ENCODE peak calls at places on chromosomes 12 and 14, in four cellular contexts. W is cardiac fibroblast, Q is upper lobe of left lung, Y is left lung. K is an unnamed sample.
A peak's percentile ranks its signal among the peaks of the same experiment; 100 is the strongest.

GRCh38 chr12:51820721-51821422 is 27.6 kb downstream of the FIGNL2 start:
- DNase-seq in W (peak; percentile 45), Q (peak; percentile 95), Y (peak; percentile 63), K (no peak)

GRCh38 chr12:118850244-118850825 is 131.0 kb upstream of the SRRM4 start:
- DNase-seq in W (no peak), Q (no peak), Y (no peak), K (no peak)

GRCh38 chr12:89345376-89345775 is 6.9 kb downstream of the DUSP6 start:
- DNase-seq in W (no peak), Q (no peak), Y (no peak), K (no peak)

GRCh38 chr14:71574976-71575375 is 357.3 kb upstream of the RGS6 start:
- DNase-seq in W (peak; percentile 90), Q (no peak), Y (no peak), K (no peak)

GRCh38 chr12:68336754-68337343 is 4.7 kb upstream of the MDM1 start:
- DNase-seq in W (no peak), Q (no peak), Y (no peak), K (no peak)

GRCh38 chr12:19707948-19708409 is 268.7 kb downstream of the AEBP2 start:
- DNase-seq in W (no peak), Q (no peak), Y (no peak), K (no peak)

GRCh38 chr12:41510470-41510869 is 322.4 kb downstream of the PDZRN4 start:
- DNase-seq in W (no peak), Q (no peak), Y (no peak), K (no peak)

GRCh38 chr12:5694759-5695409 is 250.2 kb downstream of the ANO2 start:
- DNase-seq in W (no peak), Q (no peak), Y (no peak), K (no peak)

GRCh38 chr14:72617391-72618011 is 276.4 kb downstream of the DPF3 start:
- DNase-seq in W (peak; percentile 33), Q (no peak), Y (no peak), K (no peak)

GRCh38 chr12:125254856-125255255 is 189.6 kb downstream of the AACS start:
- DNase-seq in W (no peak), Q (no peak), Y (no peak), K (no peak)

GRCh38 chr14:91413547-91414474 is 3.8 kb downstream of the CCDC88C start:
- DNase-seq in W (no peak), Q (no peak), Y (peak; percentile 83), K (no peak)

GRCh38 chr12:712172-712863 is 40.1 kb upstream of the WNK1 start:
- DNase-seq in W (peak; percentile 19), Q (no peak), Y (no peak), K (no peak)

GRCh38 chr12:3061129-3061857 is 15.9 kb upstream of the TSPAN9 start:
- DNase-seq in W (peak; percentile 46), Q (no peak), Y (no peak), K (no peak)

GRCh38 chr14:22882529-22883190 is 362 bp upstream of the REM2 start:
- DNase-seq in W (peak; percentile 39), Q (no peak), Y (no peak), K (no peak)

GRCh38 chr14:65164068-65164824 is 61.9 kb upstream of the MAX start:
- DNase-seq in W (peak; percentile 69), Q (no peak), Y (no peak), K (no peak)

GRCh38 chr14:60981626-60982455 is 796 bp downstream of the SLC38A6 start:
- DNase-seq in W (peak; percentile 90), Q (no peak), Y (no peak), K (no peak)

GRCh38 chr14:63287661-63288483 is 30.9 kb downstream of the GPHB5 start:
- DNase-seq in W (no peak), Q (no peak), Y (no peak), K (no peak)

GRCh38 chr12:68776976-68777610 is 30.9 kb upstream of the MDM2 start:
- DNase-seq in W (no peak), Q (no peak), Y (no peak), K (no peak)

GRCh38 chr12:68871899-68872298 is 61.1 kb downstream of the CPM start:
- DNase-seq in W (peak; percentile 41), Q (no peak), Y (no peak), K (no peak)

GRCh38 chr12:64385468-64385867 is 5.1 kb downstream of the C12orf56 start:
- DNase-seq in W (no peak), Q (no peak), Y (no peak), K (no peak)

GRCh38 chr14:85444685-85445084 is 85.3 kb upstream of the FLRT2 start:
- DNase-seq in W (peak; percentile 75), Q (no peak), Y (peak; percentile 34), K (no peak)

GRCh38 chr12:30753233-30753632 is 1.5 kb downstream of the CAPRIN2 start:
- DNase-seq in W (peak; percentile 63), Q (no peak), Y (no peak), K (no peak)

GRCh38 chr12:67811437-67812361 is 163.2 kb downstream of the DYRK2 start:
- DNase-seq in W (peak; percentile 23), Q (no peak), Y (no peak), K (no peak)

GRCh38 chr12:116797885-116798284 is 59.8 kb downstream of the RNFT2 start:
- DNase-seq in W (no peak), Q (no peak), Y (no peak), K (no peak)

GRCh38 chr14:39102265-39102968 is 618 bp downstream of the SEC23A start:
- DNase-seq in W (peak; percentile 52), Q (no peak), Y (no peak), K (no peak)

GRCh38 chr12:69342407-69342806 is 5.8 kb upstream of the LYZ start:
- DNase-seq in W (no peak), Q (no peak), Y (no peak), K (no peak)

GRCh38 chr12:90023207-90023870 is 314.7 kb upstream of the ATP2B1 start:
- DNase-seq in W (no peak), Q (no peak), Y (no peak), K (no peak)

GRCh38 chr12:57268264-57268663 is 17.3 kb upstream of the STAC3 start:
- DNase-seq in W (no peak), Q (no peak), Y (no peak), K (no peak)

GRCh38 chr14:50059773-50060629 is 56.4 kb downstream of the VCPKMT start:
- DNase-seq in W (no peak), Q (no peak), Y (no peak), K (no peak)

GRCh38 chr14:26598081-26598671 is 343 bp upstream of the NOVA1 start:
- DNase-seq in W (peak; percentile 98), Q (peak; percentile 91), Y (peak; percentile 57), K (peak; percentile 38)

GRCh38 chr14:101119830-101120571 is 216.5 kb upstream of the RTL1 start:
- DNase-seq in W (peak; percentile 5), Q (no peak), Y (peak; percentile 30), K (peak; percentile 18)

GRCh38 chr14:101595887-101596721 is 34.8 kb downstream of the DIO3 start:
- DNase-seq in W (no peak), Q (no peak), Y (no peak), K (no peak)

GRCh38 chr12:114476159-114476558 is 70.2 kb upstream of the TBX5 start:
- DNase-seq in W (peak; percentile 68), Q (no peak), Y (no peak), K (no peak)
- TF ChIP-seq CTCF in W (peak; percentile 41), Q (peak; percentile 32), Y (no peak), K (no peak)

GRCh38 chr14:54902521-54903420 is at the start of gene GCH1:
- DNase-seq in W (peak; percentile 62), Q (peak; percentile 95), Y (peak; percentile 69), K (peak; percentile 53)
- TF ChIP-seq CTCF in W (peak; percentile 35), Q (peak; percentile 66), Y (peak; percentile 26), K (peak; percentile 20)

DNA sequence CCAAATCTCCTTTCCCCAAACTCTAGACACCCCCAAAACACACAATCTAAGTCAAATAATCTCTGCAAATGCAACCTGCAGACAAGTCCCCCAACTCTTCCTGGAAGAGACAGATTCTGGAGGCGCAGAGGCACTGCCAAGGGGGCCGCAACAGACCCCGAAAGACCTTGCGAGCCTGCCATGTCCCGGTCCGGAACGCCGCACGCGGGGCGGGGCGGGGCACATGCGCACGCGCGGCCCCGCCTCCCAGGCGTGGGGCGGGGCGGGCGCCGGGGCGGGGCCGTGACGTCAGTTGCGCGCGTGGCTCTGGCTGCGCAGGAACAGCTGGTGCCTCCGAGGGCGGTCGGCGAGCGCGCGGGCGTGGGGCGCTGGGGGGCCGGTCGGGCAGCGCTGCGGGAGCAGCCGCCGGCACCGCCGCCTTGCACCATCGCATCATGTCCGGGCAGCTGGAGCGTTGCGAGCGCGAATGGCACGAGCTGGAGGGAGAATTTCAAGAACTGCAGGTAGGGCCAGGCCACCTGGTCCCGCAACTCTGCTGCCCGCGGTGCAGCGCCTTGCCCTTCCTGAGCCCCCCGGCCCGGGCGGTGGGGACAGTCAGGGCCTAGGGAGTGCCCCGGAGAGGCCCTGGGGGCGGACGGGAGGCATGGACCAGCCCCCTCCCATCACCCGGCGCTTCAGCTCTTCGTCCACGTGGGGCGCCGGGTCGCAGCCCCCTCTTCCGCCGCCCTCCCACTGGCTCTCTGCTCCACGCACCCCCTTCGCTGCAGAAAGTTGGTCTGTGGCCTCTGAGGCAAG is at the start of gene TMEM120B:
- DNase-seq in W (peak; percentile 78), Q (peak; percentile 98), Y (peak; percentile 87), K (peak; percentile 64)
- TF ChIP-seq CTCF in W (no peak), Q (no peak), Y (no peak), K (no peak)

DNA sequence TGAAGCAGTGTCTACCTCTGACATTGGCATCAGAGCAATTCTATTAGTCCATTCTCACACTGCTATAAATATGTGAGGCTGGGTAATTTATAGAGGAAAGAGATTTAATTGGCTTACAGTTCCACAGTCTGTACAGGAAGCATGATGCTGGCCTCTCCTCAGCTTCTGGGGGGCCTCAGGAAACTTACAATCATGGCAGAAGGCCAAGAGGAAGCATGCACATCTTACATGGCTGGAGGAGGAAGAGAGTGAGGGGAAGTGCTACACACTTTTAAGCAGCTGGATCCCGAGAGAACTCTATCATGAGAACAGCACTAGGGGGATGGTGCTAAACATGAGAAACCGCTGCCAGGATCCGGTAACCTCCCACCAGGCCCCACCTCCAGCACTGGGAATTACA is 25.7 kb upstream of the SEL1L start:
- DNase-seq in W (no peak), Q (no peak), Y (no peak), K (no peak)
- TF ChIP-seq CTCF in W (no peak), Q (no peak), Y (no peak), K (no peak)

DNA sequence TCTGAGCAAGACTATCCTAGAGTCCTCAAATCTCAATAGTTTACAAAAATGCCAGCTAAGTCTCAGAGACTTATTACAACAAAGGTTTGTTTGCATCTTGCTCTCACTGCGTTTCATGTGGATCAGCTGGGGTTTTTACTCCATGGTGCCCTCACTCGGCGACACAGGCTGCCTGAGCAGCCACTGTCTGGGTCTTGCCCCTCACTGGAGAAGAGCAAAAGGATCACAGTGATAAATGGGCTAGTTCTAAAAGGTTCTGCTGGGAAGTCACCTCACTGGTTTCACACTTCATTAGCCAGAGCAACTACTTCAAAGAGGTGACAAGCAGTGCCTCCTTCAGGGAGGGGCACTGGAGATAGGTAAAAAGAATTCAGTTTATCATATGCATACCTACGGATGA is 392.0 kb downstream of the RPL10L start:
- DNase-seq in W (no peak), Q (no peak), Y (no peak), K (no peak)
- TF ChIP-seq CTCF in W (no peak), Q (no peak), Y (no peak), K (no peak)

GRCh38 chr12:91413591-91413990 is 231.0 kb upstream of the DCN start:
- DNase-seq in W (peak; percentile 34), Q (no peak), Y (no peak), K (no peak)
- TF ChIP-seq CTCF in W (no peak), Q (no peak), Y (no peak), K (no peak)

K was measured in omental fat pad.